ENCODE peak calls at places on chromosomes 7 and 10, in six cellular contexts. B is AG04449, S is progenitor cell of endocrine pancreas, Z is heart left ventricle, H is HepG2, M is epithelial cell of esophagus. G is an unnamed sample.

GRCh38 chr10:63819753-63820347 is 298.6 kb downstream of the REEP3 start:
- DNase-seq in S (peak), B (peak), Z (peak), H (peak), M (peak), G (no peak)

GRCh38 chr7:127973797-127974196 is 57.4 kb downstream of the LRRC4 start:
- DNase-seq in S (no peak), Z (no peak), B (no peak), M (no peak), H (no peak), G (no peak)

GRCh38 chr7:106421181-106421762 is 136.5 kb upstream of the NAMPT start:
- DNase-seq in Z (peak), B (peak), H (no peak), M (peak), S (no peak), G (no peak)

GRCh38 chr7:18202315-18203045 is 174.8 kb upstream of the PRPS1L1 start:
- DNase-seq in Z (no peak), B (no peak), M (no peak), H (no peak), S (no peak), G (no peak)

GRCh38 chr7:113004726-113005454 is 81.7 kb downstream of the GPR85 start:
- DNase-seq in Z (no peak), S (no peak), B (no peak), M (no peak), H (no peak), G (no peak)

GRCh38 chr7:111137296-111138195 is 46.6 kb downstream of the LRRN3 start:
- DNase-seq in S (no peak), H (no peak), M (peak), Z (no peak), B (no peak), G (no peak)

GRCh38 chr7:77651544-77652162 is 44.6 kb upstream of the RSBN1L start:
- DNase-seq in H (peak), Z (no peak), M (peak), S (no peak), B (no peak), G (no peak)

GRCh38 chr10:129850790-129851189 is 113.3 kb downstream of the EBF3 start:
- DNase-seq in Z (no peak), M (no peak), H (no peak), B (no peak), S (peak), G (no peak)

GRCh38 chr7:124856299-124856888 is 73.2 kb downstream of the POT1 start:
- DNase-seq in Z (no peak), H (peak), B (no peak), S (no peak), M (peak), G (no peak)

GRCh38 chr10:119849031-119849789 is 23.4 kb downstream of the MCMBP start:
- DNase-seq in B (peak), S (no peak), Z (no peak), H (no peak), M (no peak), G (no peak)

GRCh38 chr10:101817542-101818118 is 614 bp downstream of the OGA start:
- DNase-seq in M (peak), B (peak), S (no peak), H (no peak), Z (peak), G (no peak)

GRCh38 chr10:90872648-90873020 is 860 bp downstream of the RPP30 start:
- DNase-seq in Z (no peak), B (no peak), S (no peak), H (no peak), M (no peak), G (no peak)

GRCh38 chr7:18900236-18900635 is 217.2 kb downstream of the TWIST1 start:
- DNase-seq in S (no peak), B (no peak), Z (no peak), M (no peak), H (no peak), G (no peak)

GRCh38 chr7:25861704-25862253 is 290.2 kb upstream of the NFE2L3 start:
- DNase-seq in S (no peak), Z (no peak), H (no peak), M (no peak), B (no peak), G (no peak)

GRCh38 chr10:10677479-10677878 is 340.2 kb upstream of the CELF2 start:
- DNase-seq in S (peak), M (peak), B (no peak), H (no peak), Z (peak), G (no peak)

GRCh38 chr7:82018226-82018625 is 248.4 kb upstream of the HGF start:
- DNase-seq in M (no peak), H (no peak), B (no peak), Z (no peak), S (no peak), G (no peak)

GRCh38 chr10:75646218-75646915 is 214.9 kb downstream of the LRMDA start:
- DNase-seq in S (no peak), B (no peak), M (no peak), H (no peak), Z (no peak), G (no peak)

GRCh38 chr7:105399043-105399725 is 10.5 kb upstream of the SRPK2 start:
- DNase-seq in M (peak), B (no peak), Z (no peak), H (peak), S (no peak), G (no peak)

GRCh38 chr7:650339-651031 is 76.0 kb upstream of the DNAAF5 start:
- DNase-seq in Z (peak), S (no peak), B (no peak), M (no peak), H (no peak), G (no peak)

GRCh38 chr7:82839063-82839462 is 323.6 kb downstream of the PCLO start:
- DNase-seq in Z (no peak), M (no peak), H (no peak), S (no peak), B (no peak), G (no peak)

GRCh38 chr10:103849880-103850571 is 5.3 kb downstream of the SH3PXD2A start:
- DNase-seq in B (peak), M (peak), S (no peak), H (no peak), Z (no peak), G (no peak)

GRCh38 chr10:132701099-132701845 is 84.7 kb downstream of the NKX6-2 start:
- DNase-seq in Z (peak), M (no peak), B (no peak), H (no peak), S (no peak), G (peak)

GRCh38 chr10:22992621-22993020 is 64.8 kb downstream of the ARMC3 start:
- DNase-seq in S (no peak), B (no peak), H (peak), M (no peak), Z (no peak), G (no peak)

GRCh38 chr10:4847580-4848020 is 21.6 kb downstream of the AKR1E2 start:
- DNase-seq in H (no peak), Z (no peak), S (no peak), M (peak), B (peak), G (no peak)

GRCh38 chr10:30182191-30183075 is 123.0 kb upstream of the JCAD start:
- DNase-seq in Z (no peak), M (peak), B (peak), H (peak), S (no peak), G (no peak)

GRCh38 chr10:93471110-93471651 is 11.0 kb downstream of the MYOF start:
- DNase-seq in Z (no peak), B (peak), M (peak), S (no peak), H (peak), G (no peak)

GRCh38 chr7:30321992-30322637 is 37.7 kb downstream of the ZNRF2 start:
- DNase-seq in M (peak), B (no peak), S (no peak), H (no peak), Z (no peak), G (no peak)

GRCh38 chr7:1645071-1646015 is 24.7 kb upstream of the ELFN1 start:
- DNase-seq in M (no peak), H (no peak), B (no peak), Z (peak), S (no peak), G (peak)

GRCh38 chr10:15725603-15726002 is 5.9 kb upstream of the ITGA8 start:
- DNase-seq in Z (no peak), H (peak), S (no peak), M (peak), B (no peak), G (no peak)

GRCh38 chr7:81233208-81233940 is 314.5 kb upstream of the SEMA3C start:
- DNase-seq in Z (no peak), S (no peak), M (no peak), B (no peak), H (no peak), G (no peak)

GRCh38 chr7:108004220-108005142 is 1.5 kb upstream of the LAMB1 start:
- DNase-seq in Z (no peak), B (no peak), M (peak), H (peak), S (peak), G (no peak)

GRCh38 chr10:110977662-110978061 is 58.3 kb downstream of the SHOC2 start:
- DNase-seq in Z (no peak), B (peak), M (no peak), H (no peak), S (no peak), G (no peak)

GRCh38 chr10:22436893-22437619 is 91.8 kb downstream of the SPAG6 start:
- DNase-seq in B (peak), M (peak), S (peak), Z (peak), H (peak), G (peak)

GRCh38 chr7:117157121-117157870 is 165.6 kb downstream of the WNT2 start:
- DNase-seq in H (no peak), S (no peak), Z (no peak), M (peak), B (peak), G (no peak)

GRCh38 chr7:465710-466400 is 53.8 kb downstream of the PDGFA start:
- DNase-seq in H (no peak), Z (no peak), M (no peak), B (no peak), S (no peak), G (peak)

GRCh38 chr7:159370-160270 is 32.8 kb upstream of the FAM20C start:
- DNase-seq in B (no peak), M (no peak), Z (peak), S (no peak), H (no peak), G (no peak)

GRCh38 chr7:42527004-42527403 is 290.0 kb upstream of the GLI3 start:
- DNase-seq in B (no peak), Z (no peak), S (no peak), H (no peak), M (no peak), G (no peak)

DNA sequence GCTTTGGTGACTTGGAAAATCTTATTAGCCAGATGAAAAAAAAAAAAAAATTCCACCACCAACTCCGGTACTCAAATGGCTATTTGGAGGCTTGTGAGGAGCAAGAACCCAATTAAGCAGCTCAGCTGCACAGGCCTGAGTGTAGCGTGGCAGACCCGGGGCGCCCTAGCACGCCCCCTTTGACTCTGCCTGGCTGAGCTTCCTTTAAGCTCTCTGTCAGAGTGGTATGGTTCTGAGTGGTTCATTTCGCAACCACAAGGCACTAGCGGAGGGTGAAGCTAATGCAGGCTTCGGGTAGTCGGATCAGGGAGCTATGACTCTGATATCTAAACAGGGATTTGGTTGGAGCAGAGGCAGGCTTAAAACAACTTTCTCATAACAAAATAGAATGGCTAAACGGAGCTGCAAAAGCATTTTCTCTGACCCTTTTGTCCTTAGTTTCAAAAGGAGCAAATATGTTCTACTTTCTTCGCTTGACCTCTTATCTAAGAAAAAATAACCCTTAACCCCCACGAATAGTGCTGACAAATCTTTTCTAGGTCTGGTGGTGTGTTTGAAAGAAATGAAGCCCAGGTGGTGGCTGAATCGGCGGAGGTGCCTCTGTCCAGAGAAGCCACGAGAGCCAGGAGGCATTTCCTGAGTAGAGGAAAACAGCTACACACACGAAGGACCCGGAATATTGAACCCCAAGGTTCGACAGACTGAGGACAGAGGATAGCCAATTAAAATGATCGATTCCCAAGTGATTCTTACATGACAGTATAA is 285.4 kb upstream of the GLI3 start:
- DNase-seq in H (no peak), Z (no peak), S (no peak), B (no peak), M (peak), G (no peak)
- TF ChIP-seq CTCF in H (no peak), Z (no peak), S (no peak), B (no peak), M (peak), G (no peak)

DNA sequence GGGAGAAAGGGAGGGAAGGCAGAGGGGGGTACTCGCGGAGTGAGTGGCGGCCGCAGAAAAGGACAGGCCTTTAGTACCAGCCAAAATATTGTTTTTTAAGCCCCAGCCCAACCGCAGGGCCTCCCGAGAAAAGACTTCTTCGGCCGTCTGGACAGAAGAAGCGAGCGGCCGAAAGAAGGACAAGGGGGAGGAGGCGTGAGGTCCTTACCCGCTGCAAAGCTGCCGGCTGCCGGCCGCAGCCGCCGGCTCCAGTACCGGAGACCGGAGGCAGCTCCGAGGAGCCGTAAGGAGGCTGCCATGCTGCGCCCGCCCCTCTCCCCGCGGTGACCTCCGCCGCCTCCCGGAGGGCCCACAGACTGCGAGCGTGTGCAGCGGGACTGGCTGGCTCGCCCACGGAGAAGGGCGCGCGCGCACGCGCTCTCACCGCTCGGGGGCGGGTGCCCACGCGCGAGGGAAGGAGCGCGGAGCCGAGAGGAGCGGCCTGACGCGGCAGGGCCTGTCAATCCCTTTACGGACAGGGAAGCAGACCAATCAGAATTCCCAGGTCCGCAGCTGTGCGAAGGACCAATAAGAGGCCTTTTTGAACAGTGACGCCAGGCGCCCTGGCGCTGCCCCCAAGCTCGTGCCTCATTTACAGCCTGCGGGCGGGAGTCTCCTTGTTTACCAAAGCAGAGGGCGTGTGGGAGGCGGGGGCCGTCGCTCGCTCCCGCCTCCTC is at the start of gene HIBADH:
- DNase-seq in S (peak), H (peak), M (peak), B (peak), Z (peak), G (peak)
- TF ChIP-seq CTCF in S (peak), H (peak), M (no peak), B (peak), Z (peak), G (peak)

DNA sequence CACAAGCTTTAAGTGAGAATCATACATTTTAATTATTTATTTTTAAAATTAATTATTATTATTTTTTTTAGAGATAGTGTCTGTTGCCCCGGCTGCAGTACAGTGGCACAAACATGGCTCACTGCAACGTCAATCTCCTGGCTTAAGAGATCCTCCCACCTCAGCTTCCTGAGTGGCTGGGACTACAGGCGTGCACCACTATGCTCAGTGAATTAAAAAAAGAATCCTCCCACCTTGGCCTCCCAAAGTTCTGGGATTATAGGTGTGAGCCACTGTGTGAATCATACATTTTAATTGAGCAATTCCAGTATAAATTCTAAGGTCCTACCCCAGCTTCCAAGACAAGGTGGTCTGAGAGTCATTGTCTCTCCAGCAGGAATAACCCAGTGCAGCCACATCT is 172.4 kb downstream of the JAZF1 start:
- DNase-seq in Z (no peak), M (no peak), H (no peak), S (no peak), B (no peak), G (no peak)
- TF ChIP-seq CTCF in Z (no peak), M (no peak), H (no peak), S (no peak), B (no peak), G (no peak)

GRCh38 chr10:76901701-76902100 is 735.9 kb downstream of the KCNMA1 start:
- DNase-seq in S (no peak), Z (no peak), H (no peak), M (no peak), B (no peak), G (no peak)
- TF ChIP-seq CTCF in S (no peak), Z (no peak), H (no peak), M (no peak), B (no peak), G (no peak)

DNA sequence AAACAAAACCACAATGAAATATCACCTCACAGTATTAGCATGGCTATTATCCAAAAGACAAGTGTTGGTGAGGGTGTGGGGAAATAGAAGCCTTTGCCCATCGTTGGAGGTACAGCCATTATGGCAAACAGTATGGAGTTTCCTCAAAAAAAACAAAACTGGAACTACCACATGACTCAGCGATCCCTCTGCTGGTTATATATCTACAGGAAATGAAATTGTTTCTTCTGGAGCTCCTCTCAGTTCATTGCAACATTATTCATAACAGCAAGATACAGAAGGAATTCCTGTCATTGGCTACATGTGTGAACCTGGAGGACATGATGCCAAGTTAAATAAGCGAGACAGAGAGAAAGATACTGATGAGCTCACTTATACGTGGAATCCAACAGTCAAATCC is 2.4 kb upstream of the UBE3C start:
- DNase-seq in H (peak), Z (no peak), B (peak), S (no peak), M (peak), G (no peak)
- TF ChIP-seq CTCF in H (peak), Z (no peak), B (peak), S (peak), M (peak), G (peak)

DNA sequence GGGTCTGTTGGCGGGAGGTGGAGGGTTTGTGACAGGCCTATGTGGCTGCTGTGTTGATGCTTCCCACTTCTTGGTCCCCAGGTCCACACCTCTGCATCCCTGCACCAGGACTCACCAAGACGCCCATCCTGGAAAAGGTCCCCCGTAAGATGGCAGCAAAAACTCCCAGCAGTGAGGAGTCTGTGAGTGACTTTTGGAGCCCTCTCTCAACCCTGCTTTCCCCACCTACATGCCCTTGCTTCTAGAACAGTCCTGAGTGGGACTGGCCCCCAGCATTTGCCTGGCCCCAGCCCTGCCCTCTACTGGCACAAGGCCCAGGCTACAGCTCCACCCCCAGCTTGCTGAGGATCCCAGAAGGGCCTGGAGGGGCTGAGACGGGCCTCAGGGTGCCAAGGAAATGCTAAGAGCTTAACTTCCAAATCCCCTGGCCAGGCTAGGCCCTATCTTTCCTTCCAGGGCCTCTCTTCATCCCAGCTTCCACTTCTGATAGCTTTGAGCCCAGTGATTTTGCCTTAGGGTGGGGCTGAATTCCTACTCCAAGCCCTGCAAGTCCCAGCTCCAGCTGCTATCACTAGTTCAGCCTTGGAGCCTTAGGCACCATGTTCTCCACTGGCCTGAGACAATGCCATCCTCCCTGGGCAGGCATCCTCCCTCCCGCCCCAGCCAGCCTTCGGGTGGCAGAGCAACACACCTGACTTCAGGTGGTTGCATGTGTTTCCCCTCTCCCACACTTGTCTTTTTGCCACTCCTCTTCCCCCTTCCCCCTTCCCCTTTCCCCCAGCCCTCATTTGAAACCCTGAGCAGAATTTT is 2.8 kb downstream of the CHAT start:
- DNase-seq in H (no peak), S (no peak), M (no peak), Z (no peak), B (no peak), G (no peak)
- TF ChIP-seq CTCF in H (no peak), S (no peak), M (no peak), Z (no peak), B (no peak), G (no peak)

GRCh38 chr7:79176859-79177477 is 276.5 kb downstream of the MAGI2 start:
- DNase-seq in Z (no peak), S (no peak), H (peak), M (peak), B (no peak), G (no peak)
- TF ChIP-seq CTCF in Z (peak), S (peak), H (peak), M (peak), B (peak), G (peak)